ENCODE peak calls at places on chromosomes 16 and 17, in seven cellular contexts. M, Z, W, F, N, X and O are unnamed samples.

GRCh38 chr16:69471121-69471520 is 46.7 kb downstream of the CYB5B start:
- DNase-seq in W (no peak), Z (no peak), X (no peak), N (peak), F (no peak), M (no peak), O (no peak)

GRCh38 chr17:79812969-79813825 is 16.3 kb upstream of the CBX8 start:
- DNase-seq in Z (no peak), M (no peak), X (no peak), F (no peak), W (no peak), N (no peak), O (peak)

GRCh38 chr17:43679911-43680310 is 18.2 kb upstream of the MEOX1 start:
- DNase-seq in X (no peak), M (no peak), W (no peak), F (no peak), Z (no peak), N (no peak), O (no peak)

GRCh38 chr17:45850468-45850867 is 5.8 kb downstream of the SPPL2C start:
- DNase-seq in Z (no peak), W (no peak), M (no peak), N (no peak), F (no peak), X (no peak), O (no peak)

GRCh38 chr17:2239882-2240430 is 63.6 kb downstream of the SMG6 start:
- DNase-seq in M (peak), N (no peak), X (no peak), Z (peak), F (no peak), W (peak), O (no peak)

GRCh38 chr16:57723170-57723569 is 12.4 kb upstream of the KATNB1 start:
- DNase-seq in Z (no peak), W (peak), M (no peak), F (peak), X (no peak), N (no peak), O (peak)

GRCh38 chr17:15432807-15433547 is 34.4 kb downstream of the CDRT4 start:
- DNase-seq in Z (peak), W (no peak), M (no peak), X (no peak), F (no peak), N (no peak), O (no peak)

GRCh38 chr17:46979023-46979870 is at the start of gene RPRML:
- DNase-seq in Z (no peak), M (no peak), W (peak), N (peak), X (no peak), F (peak), O (peak)

GRCh38 chr17:75919611-75920010 is 14.9 kb upstream of the MRPL38 start:
- DNase-seq in M (no peak), Z (no peak), F (no peak), N (no peak), W (no peak), X (no peak), O (no peak)

GRCh38 chr17:57256708-57257112 is 387 bp downstream of the MSI2 start:
- DNase-seq in F (peak), Z (no peak), N (peak), W (no peak), X (peak), M (peak), O (peak)

GRCh38 chr16:11700264-11701029 is 32.2 kb downstream of the SNN start:
- DNase-seq in X (no peak), Z (no peak), W (no peak), M (no peak), N (no peak), F (no peak), O (no peak)

GRCh38 chr17:33871720-33872535 is 383.2 kb upstream of the CCL2 start:
- DNase-seq in M (no peak), F (no peak), N (peak), Z (no peak), X (no peak), W (no peak), O (peak)

GRCh38 chr16:12679660-12680272 is 123.9 kb downstream of the CPPED1 start:
- DNase-seq in Z (no peak), W (no peak), F (no peak), N (no peak), X (no peak), M (no peak), O (no peak)

GRCh38 chr16:66927918-66928649 is 2.7 kb upstream of the RRAD start:
- DNase-seq in X (no peak), Z (no peak), N (peak), M (no peak), W (no peak), F (no peak), O (no peak)

GRCh38 chr16:87740909-87741424 is 24.8 kb downstream of the KLHDC4 start:
- DNase-seq in Z (no peak), F (no peak), W (no peak), N (no peak), X (no peak), M (no peak), O (no peak)

GRCh38 chr17:77999413-78000173 is 41.1 kb downstream of the TNRC6C start:
- DNase-seq in N (peak), X (no peak), F (no peak), W (no peak), M (no peak), Z (no peak), O (peak)

GRCh38 chr16:8868272-8869211 is at the start of gene CARHSP1:
- DNase-seq in N (peak), X (peak), F (peak), W (peak), M (peak), Z (peak), O (peak)

GRCh38 chr16:46629331-46629843 is 8.2 kb upstream of the SHCBP1 start:
- DNase-seq in X (no peak), N (no peak), M (no peak), W (no peak), F (no peak), Z (peak), O (peak)

GRCh38 chr16:75066861-75067447 is 49.6 kb downstream of the LDHD start:
- DNase-seq in W (no peak), M (no peak), N (no peak), X (no peak), F (no peak), Z (no peak), O (no peak)

GRCh38 chr17:57407287-57408063 is 151.2 kb downstream of the MSI2 start:
- DNase-seq in F (peak), N (no peak), Z (no peak), X (no peak), W (no peak), M (no peak), O (peak)

GRCh38 chr16:24723663-24724062 is 5.8 kb upstream of the TNRC6A start:
- DNase-seq in W (no peak), X (no peak), Z (no peak), M (no peak), F (no peak), N (no peak), O (no peak)

GRCh38 chr17:81125573-81126081 is 39.7 kb upstream of the PVALEF start:
- DNase-seq in F (no peak), X (no peak), N (no peak), Z (no peak), M (no peak), W (no peak), O (no peak)

GRCh38 chr17:13182854-13183253 is 165.0 kb upstream of the ELAC2 start:
- DNase-seq in N (no peak), Z (no peak), F (no peak), W (no peak), M (no peak), X (no peak), O (no peak)

GRCh38 chr16:27405546-27406451 is 3.8 kb downstream of the IL21R start:
- DNase-seq in W (peak), Z (no peak), M (peak), F (no peak), X (no peak), N (peak), O (no peak)

GRCh38 chr17:78122221-78122990 is 6.1 kb downstream of the TMC6 start:
- DNase-seq in M (no peak), N (no peak), Z (no peak), W (no peak), X (no peak), F (no peak), O (no peak)

GRCh38 chr17:66713533-66714042 is 121.3 kb upstream of the CACNG5 start:
- DNase-seq in Z (no peak), F (no peak), W (no peak), N (peak), M (no peak), X (no peak), O (no peak)

GRCh38 chr17:69763503-69763902 is 311.5 kb upstream of the KCNJ16 start:
- DNase-seq in W (no peak), F (no peak), X (no peak), N (no peak), Z (no peak), M (no peak), O (no peak)

GRCh38 chr17:77366558-77367245 is 225.9 kb downstream of the SEC14L1 start:
- DNase-seq in N (no peak), F (peak), W (peak), Z (no peak), X (no peak), M (no peak), O (no peak)

GRCh38 chr16:77511053-77511452 is 76.2 kb upstream of the ADAMTS18 start:
- DNase-seq in M (no peak), W (no peak), N (no peak), X (no peak), Z (no peak), F (no peak), O (no peak)

GRCh38 chr16:84647830-84648594 is at the start of gene KLHL36:
- DNase-seq in W (peak), Z (no peak), X (peak), M (peak), N (peak), F (peak), O (peak)

GRCh38 chr17:70307430-70307829 is 138.1 kb downstream of the KCNJ2 start:
- DNase-seq in M (no peak), F (no peak), N (no peak), X (no peak), Z (no peak), W (no peak), O (no peak)

GRCh38 chr16:88854306-88855111 is 2.2 kb downstream of the GALNS start:
- DNase-seq in M (no peak), X (peak), N (peak), Z (no peak), F (no peak), W (no peak), O (no peak)